ENCODE peak calls at places on chromosome 14, in four cellular contexts. One of them, this sample, is unnamed.

GRCh38 chr14:29236848-29237247 is 470.3 kb downstream of the FOXG1 start:
- DNase-seq in cardiac muscle cell: peak; percentile 54
- DNase-seq in heart left ventricle: no peak
- DNase-seq in lung: no peak
- DNase-seq in this sample: no peak

GRCh38 chr14:85531594-85532391 is 1.8 kb downstream of the FLRT2 start:
- DNase-seq in lung: peak; percentile 51
- DNase-seq in cardiac muscle cell: peak; percentile 90
- DNase-seq in heart left ventricle: peak; percentile 57
- DNase-seq in this sample: peak; percentile 86

GRCh38 chr14:31263485-31264133 is 56.0 kb upstream of the HECTD1 start:
- DNase-seq in lung: peak; percentile 67
- DNase-seq in cardiac muscle cell: peak; percentile 98
- DNase-seq in heart left ventricle: peak; percentile 29
- DNase-seq in this sample: peak; percentile 96

GRCh38 chr14:74697976-74698375 is 14.9 kb downstream of the AREL1 start:
- DNase-seq in heart left ventricle: no peak
- DNase-seq in lung: no peak
- DNase-seq in cardiac muscle cell: no peak
- DNase-seq in this sample: no peak

GRCh38 chr14:56854325-56854724 is 44.0 kb upstream of the OTX2 start:
- DNase-seq in heart left ventricle: no peak
- DNase-seq in lung: no peak
- DNase-seq in cardiac muscle cell: no peak
- DNase-seq in this sample: no peak

GRCh38 chr14:27190286-27190685 is 592.5 kb upstream of the NOVA1 start:
- DNase-seq in cardiac muscle cell: no peak
- DNase-seq in heart left ventricle: no peak
- DNase-seq in lung: no peak
- DNase-seq in this sample: no peak

GRCh38 chr14:73239463-73240241 is 2.3 kb downstream of the PAPLN start:
- DNase-seq in cardiac muscle cell: peak; percentile 72
- DNase-seq in lung: no peak
- DNase-seq in heart left ventricle: no peak
- DNase-seq in this sample: peak; percentile 66

GRCh38 chr14:102474934-102475333 is 34.6 kb downstream of the ANKRD9 start:
- DNase-seq in cardiac muscle cell: peak; percentile 57
- DNase-seq in heart left ventricle: peak; percentile 73
- DNase-seq in lung: peak; percentile 62
- DNase-seq in this sample: peak; percentile 46

GRCh38 chr14:33617154-33617553 is 333.7 kb downstream of the EGLN3 start:
- DNase-seq in lung: no peak
- DNase-seq in heart left ventricle: no peak
- DNase-seq in cardiac muscle cell: peak; percentile 74
- DNase-seq in this sample: no peak

GRCh38 chr14:60815371-60815770 is 80.8 kb downstream of the MNAT1 start:
- DNase-seq in lung: no peak
- DNase-seq in heart left ventricle: no peak
- DNase-seq in cardiac muscle cell: no peak
- DNase-seq in this sample: no peak

GRCh38 chr14:89349196-89350008 is 67.6 kb downstream of the FOXN3 start:
- DNase-seq in heart left ventricle: no peak
- DNase-seq in cardiac muscle cell: no peak
- DNase-seq in lung: no peak
- DNase-seq in this sample: no peak

GRCh38 chr14:89442280-89442679 is 25.2 kb upstream of the FOXN3 start:
- DNase-seq in heart left ventricle: no peak
- DNase-seq in cardiac muscle cell: no peak
- DNase-seq in lung: no peak
- DNase-seq in this sample: no peak

GRCh38 chr14:57382283-57382682 is 8.1 kb upstream of the NAA30 start:
- DNase-seq in cardiac muscle cell: peak; percentile 81
- DNase-seq in lung: no peak
- DNase-seq in heart left ventricle: no peak
- DNase-seq in this sample: no peak

GRCh38 chr14:26598081-26598671 is 343 bp upstream of the NOVA1 start:
- DNase-seq in cardiac muscle cell: peak; percentile 97
- DNase-seq in heart left ventricle: peak; percentile 87
- DNase-seq in lung: peak; percentile 81
- DNase-seq in this sample: peak; percentile 52

GRCh38 chr14:106790189-106791036 is 1264.0 kb downstream of the TMEM121 start:
- DNase-seq in heart left ventricle: no peak
- DNase-seq in lung: peak; percentile 74
- DNase-seq in cardiac muscle cell: no peak
- DNase-seq in this sample: no peak

GRCh38 chr14:102878970-102879460 is 43.4 kb upstream of the AMN start:
- DNase-seq in heart left ventricle: no peak
- DNase-seq in lung: peak; percentile 37
- DNase-seq in cardiac muscle cell: no peak
- DNase-seq in this sample: no peak

GRCh38 chr14:37116933-37117844 is 55.2 kb downstream of the SLC25A21 start:
- DNase-seq in lung: no peak
- DNase-seq in cardiac muscle cell: no peak
- DNase-seq in heart left ventricle: no peak
- DNase-seq in this sample: no peak

DNA sequence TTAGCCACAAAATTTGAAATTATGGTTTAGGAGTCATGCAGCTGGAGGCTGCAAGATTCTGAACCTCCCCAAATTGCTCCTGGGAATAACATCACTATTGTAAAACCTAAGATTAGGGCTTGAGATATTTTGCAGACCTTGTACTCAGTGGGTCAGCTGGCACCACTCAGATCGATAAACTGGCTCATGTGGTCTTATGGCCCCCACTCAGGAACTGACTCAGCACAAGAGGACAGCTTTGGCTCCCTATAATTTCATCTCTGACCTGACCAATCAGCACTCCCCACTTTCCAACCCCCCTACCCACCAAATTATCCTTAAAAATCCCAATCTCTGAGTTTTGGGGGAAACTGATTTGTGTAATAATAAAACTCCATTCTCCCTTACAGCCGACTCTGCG is 161.6 kb downstream of the BRMS1L start:
- DNase-seq in lung: no peak
- DNase-seq in cardiac muscle cell: no peak
- DNase-seq in heart left ventricle: no peak
- DNase-seq in this sample: no peak
- H3K27me3 ChIP-seq in lung: no peaks in the 10 kb centered on the region
- H3K27me3 ChIP-seq in cardiac muscle cell: no peaks in the 10 kb centered on the region
- H3K27me3 ChIP-seq in heart left ventricle: no peaks in the 10 kb centered on the region
- H3K27me3 ChIP-seq in this sample: no peaks in the 10 kb centered on the region

GRCh38 chr14:22510527-22511110 is 78.4 kb downstream of the DAD1 start:
- DNase-seq in lung: no peak
- DNase-seq in heart left ventricle: no peak
- DNase-seq in cardiac muscle cell: peak; percentile 67
- DNase-seq in this sample: no peak
- H3K4me1 ChIP-seq in lung: peaks cover 19% of the 10 kb centered on the region
- H3K4me1 ChIP-seq in heart left ventricle: peaks cover 34% of the 10 kb centered on the region
- H3K4me1 ChIP-seq in cardiac muscle cell: peaks cover 12% of the 10 kb centered on the region
- H3K4me1 ChIP-seq in this sample: no peaks in the 10 kb centered on the region

GRCh38 chr14:100568998-100569733 is 18.1 kb downstream of the BEGAIN start:
- DNase-seq in lung: no peak
- DNase-seq in heart left ventricle: no peak
- DNase-seq in cardiac muscle cell: no peak
- DNase-seq in this sample: no peak

GRCh38 chr14:100567877-100568163 is 19.4 kb downstream of the BEGAIN start:
- DNase-seq in lung: no peak
- DNase-seq in heart left ventricle: no peak
- DNase-seq in cardiac muscle cell: no peak
- DNase-seq in this sample: no peak

GRCh38 chr14:100570726-100571454 is 16.3 kb downstream of the BEGAIN start:
- DNase-seq in lung: no peak
- DNase-seq in heart left ventricle: no peak
- DNase-seq in cardiac muscle cell: no peak
- DNase-seq in this sample: no peak

GRCh38 chr14:100568164-100568997 is 18.8 kb downstream of the BEGAIN start:
- DNase-seq in cardiac muscle cell: no peak
- DNase-seq in heart left ventricle: no peak
- DNase-seq in lung: no peak
- DNase-seq in this sample: no peak

GRCh38 chr14:100569734-100570251 is 17.4 kb downstream of the BEGAIN start:
- DNase-seq in heart left ventricle: no peak
- DNase-seq in cardiac muscle cell: no peak
- DNase-seq in lung: no peak
- DNase-seq in this sample: no peak
- H3K27me3 ChIP-seq in heart left ventricle: peaks cover 49% of the 10 kb centered on the region
- H3K27me3 ChIP-seq in cardiac muscle cell: peaks cover 89% of the 10 kb centered on the region
- H3K27me3 ChIP-seq in lung: peaks cover 20% of the 10 kb centered on the region
- H3K27me3 ChIP-seq in this sample: peaks cover 28% of the 10 kb centered on the region

DNA sequence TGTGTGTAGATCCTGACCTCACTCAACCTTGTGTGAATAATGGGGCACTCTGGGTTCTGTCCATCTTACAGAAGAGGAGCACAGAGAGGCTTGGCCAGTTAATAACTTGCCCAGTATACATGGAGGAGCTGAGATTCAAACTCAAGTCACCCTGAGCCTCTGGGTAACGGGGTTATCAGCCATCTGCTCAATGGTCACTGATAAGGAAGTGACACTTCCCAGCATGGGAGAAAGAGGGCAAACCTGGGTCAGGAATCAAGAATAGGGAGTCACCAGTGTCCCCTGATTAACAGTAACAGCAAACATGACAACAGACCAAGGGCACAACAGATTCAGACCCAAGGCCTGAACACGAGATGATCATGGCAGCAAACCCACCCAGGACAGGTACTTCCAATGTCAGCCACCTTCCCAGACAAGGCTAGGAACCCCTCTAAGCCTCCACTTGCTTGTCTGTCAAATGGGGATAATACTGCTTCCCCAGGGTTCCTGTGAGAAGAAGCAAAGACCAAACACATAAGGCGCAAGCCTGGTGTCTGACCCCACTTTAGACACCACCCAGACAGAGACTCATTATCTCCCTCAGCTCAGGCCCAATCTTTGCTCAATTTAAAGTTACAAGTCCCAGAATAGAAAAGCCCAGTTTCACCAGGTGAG is 3.6 kb downstream of the CCDC85C start:
- DNase-seq in lung: no peak
- DNase-seq in cardiac muscle cell: no peak
- DNase-seq in heart left ventricle: no peak
- DNase-seq in this sample: no peak
- H3K4me1 ChIP-seq in lung: peaks cover 41% of the 10 kb centered on the region
- H3K4me1 ChIP-seq in cardiac muscle cell: peaks cover 46% of the 10 kb centered on the region
- H3K4me1 ChIP-seq in heart left ventricle: peaks cover 55% of the 10 kb centered on the region
- H3K4me1 ChIP-seq in this sample: peaks cover 39% of the 10 kb centered on the region

DNA sequence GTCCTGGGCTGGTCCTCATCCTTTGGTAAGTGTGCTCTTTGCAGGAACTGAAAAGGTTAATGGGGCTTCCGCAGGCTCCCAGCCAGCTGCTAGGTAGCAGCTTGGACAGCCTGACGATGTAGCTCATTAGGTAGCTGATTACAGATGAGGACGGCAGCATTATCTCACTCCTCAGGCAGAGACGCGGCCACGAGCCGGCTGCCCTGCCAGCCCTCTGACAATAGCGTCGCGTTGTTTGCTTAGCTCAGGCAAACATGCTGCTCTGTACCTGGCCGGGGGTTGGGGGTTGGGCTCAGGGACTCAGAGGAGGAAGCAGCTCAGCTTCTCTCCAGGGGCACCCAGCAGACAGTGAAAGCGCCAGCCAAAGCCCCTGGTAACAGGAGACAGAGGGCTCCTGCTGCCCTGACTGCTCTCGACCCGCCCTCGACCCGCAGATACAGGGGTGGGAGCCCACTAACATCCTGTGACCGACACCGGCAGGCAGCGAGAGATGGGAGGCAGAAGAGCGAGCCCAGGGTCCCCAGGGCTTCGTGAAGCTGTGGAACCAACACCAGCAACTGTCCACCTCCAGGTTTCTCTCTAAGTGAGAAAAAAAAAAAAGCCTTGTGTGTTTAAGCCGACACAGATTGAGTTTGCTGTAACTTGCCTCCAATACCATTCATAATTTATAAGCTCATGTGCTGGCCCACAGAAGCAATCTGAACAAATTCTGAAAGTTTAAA is 53.4 kb upstream of the DLK1 start:
- DNase-seq in lung: peak; percentile 45
- DNase-seq in cardiac muscle cell: no peak
- DNase-seq in heart left ventricle: no peak
- DNase-seq in this sample: peak; percentile 61
- H3K27me3 ChIP-seq in lung: no peaks in the 10 kb centered on the region
- H3K27me3 ChIP-seq in cardiac muscle cell: no peaks in the 10 kb centered on the region
- H3K27me3 ChIP-seq in heart left ventricle: peaks cover 14% of the 10 kb centered on the region
- H3K27me3 ChIP-seq in this sample: no peaks in the 10 kb centered on the region

GRCh38 chr14:94600148-94600545 is 12.0 kb upstream of the SERPINA3 start:
- DNase-seq in cardiac muscle cell: no peak
- DNase-seq in heart left ventricle: no peak
- DNase-seq in lung: no peak
- DNase-seq in this sample: no peak
- H3K4me1 ChIP-seq in cardiac muscle cell: no peaks in the 10 kb centered on the region
- H3K4me1 ChIP-seq in heart left ventricle: peaks cover 24% of the 10 kb centered on the region
- H3K4me1 ChIP-seq in lung: no peaks in the 10 kb centered on the region
- H3K4me1 ChIP-seq in this sample: peaks cover 37% of the 10 kb centered on the region

GRCh38 chr14:23571701-23572523 is 4.3 kb upstream of the AP1G2 start:
- DNase-seq in heart left ventricle: no peak
- DNase-seq in cardiac muscle cell: no peak
- DNase-seq in lung: no peak
- DNase-seq in this sample: peak; percentile 57

GRCh38 chr14:23575086-23575485 is 3.5 kb downstream of the JPH4 start:
- DNase-seq in lung: no peak
- DNase-seq in heart left ventricle: no peak
- DNase-seq in cardiac muscle cell: no peak
- DNase-seq in this sample: no peak

GRCh38 chr14:23572841-23573240 is 5.2 kb upstream of the AP1G2 start:
- DNase-seq in lung: no peak
- DNase-seq in heart left ventricle: no peak
- DNase-seq in cardiac muscle cell: no peak
- DNase-seq in this sample: no peak

GRCh38 chr14:23572524-23572828 is 4.9 kb upstream of the AP1G2 start:
- DNase-seq in heart left ventricle: no peak
- DNase-seq in cardiac muscle cell: no peak
- DNase-seq in lung: no peak
- DNase-seq in this sample: no peak

DNA sequence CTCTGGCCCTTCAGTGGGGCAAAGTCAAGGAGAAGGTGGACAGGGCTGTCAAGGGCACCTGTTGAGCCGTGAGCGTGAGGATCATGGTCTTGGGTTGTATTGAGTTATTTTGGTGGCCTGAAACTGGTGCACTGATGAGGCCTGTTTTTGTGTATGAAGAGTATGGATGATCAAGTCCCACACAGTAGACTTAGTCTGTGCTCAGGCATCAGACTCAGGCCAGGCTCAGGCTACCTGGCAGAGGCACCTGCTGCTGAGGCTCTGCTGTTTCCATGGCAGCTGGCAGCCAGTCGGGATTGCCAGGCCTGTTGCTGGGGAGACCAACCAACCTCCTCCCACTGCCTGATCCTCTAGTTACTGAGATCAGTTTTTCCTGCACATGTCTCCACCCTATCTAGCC is 5.2 kb downstream of the JPH4 start:
- DNase-seq in heart left ventricle: no peak
- DNase-seq in lung: no peak
- DNase-seq in cardiac muscle cell: no peak
- DNase-seq in this sample: no peak
- H3K27me3 ChIP-seq in heart left ventricle: peaks cover 29% of the 10 kb centered on the region
- H3K27me3 ChIP-seq in lung: no peaks in the 10 kb centered on the region
- H3K27me3 ChIP-seq in cardiac muscle cell: peaks cover 36% of the 10 kb centered on the region
- H3K27me3 ChIP-seq in this sample: peaks cover 38% of the 10 kb centered on the region

DNA sequence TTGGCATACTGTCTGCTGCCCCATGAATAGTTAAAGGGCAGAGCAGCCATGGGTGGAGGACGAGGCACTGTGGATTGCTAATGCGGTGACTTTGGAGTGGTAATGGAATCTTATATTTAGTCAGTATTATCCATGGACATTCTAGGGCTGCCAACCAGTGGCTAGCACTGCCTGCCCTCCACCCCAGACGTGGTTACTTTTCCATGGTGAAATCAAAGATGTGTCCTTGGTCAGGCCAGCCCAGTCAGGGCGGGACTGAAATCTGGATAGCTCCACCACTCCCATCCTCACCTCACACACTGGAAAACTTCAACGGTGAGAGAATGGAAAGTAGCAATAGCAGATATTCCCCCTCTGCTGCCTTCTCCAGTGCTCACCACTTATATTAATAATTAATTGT is 2.3 kb downstream of the TTC9 start:
- DNase-seq in lung: no peak
- DNase-seq in cardiac muscle cell: no peak
- DNase-seq in heart left ventricle: no peak
- DNase-seq in this sample: no peak
- H3K4me1 ChIP-seq in lung: no peaks in the 10 kb centered on the region
- H3K4me1 ChIP-seq in cardiac muscle cell: no peaks in the 10 kb centered on the region
- H3K4me1 ChIP-seq in heart left ventricle: peaks cover 10% of the 10 kb centered on the region
- H3K4me1 ChIP-seq in this sample: peaks cover 10% of the 10 kb centered on the region

This sample was measured in RWPE2.